ENCODE peak calls at places on chromosomes 2 and 18, in eight cellular contexts. V is neuronal stem cell; D is NCI-H1417; Q is stimulated activated CD4-positive, alpha-beta T cell treated with anti-CD3 and anti-CD28 coated beads, Interleukin-15, amount 100 ng/mL, for 1 hour; I is mucosa of descending colon; J is activated naive CD4-positive, alpha-beta T cell; M is substantia nigra; P is T-helper 2 cell. E is an unnamed sample.

GRCh38 chr2:238667008-238667407 is 180.9 kb upstream of the TWIST2 start:
- DNase-seq in V (no peak), D (no peak), Q (no peak), I (no peak), J (no peak), M (no peak), P (no peak), E (no peak)

GRCh38 chr2:230913406-230913805 is 11.6 kb downstream of the GPR55 start:
- DNase-seq in V (no peak), D (no peak), Q (no peak), I (peak), J (no peak), M (no peak), P (no peak), E (no peak)

GRCh38 chr2:235270951-235271350 is 222.9 kb upstream of the AGAP1 start:
- DNase-seq in V (no peak), D (no peak), Q (no peak), I (no peak), J (no peak), M (no peak), P (peak), E (no peak)

GRCh38 chr2:127096280-127096679 is 10.7 kb downstream of the BIN1 start:
- DNase-seq in V (no peak), D (no peak), Q (no peak), I (peak), J (no peak), M (no peak), P (no peak), E (peak)

GRCh38 chr2:29527947-29528346 is 393.4 kb downstream of the ALK start:
- DNase-seq in V (no peak), D (no peak), Q (no peak), I (no peak), J (no peak), M (no peak), P (no peak), E (no peak)

GRCh38 chr18:46291149-46291548 is 187.0 kb downstream of the HAUS1 start:
- DNase-seq in V (no peak), D (no peak), Q (no peak), I (no peak), J (no peak), M (no peak), P (no peak), E (no peak)

GRCh38 chr18:43648002-43648401 is 370.7 kb upstream of the SYT4 start:
- DNase-seq in V (no peak), D (no peak), Q (no peak), I (no peak), J (no peak), M (no peak), P (no peak), E (no peak)

GRCh38 chr2:240519396-240520142 is 38.2 kb downstream of the ANKMY1 start:
- DNase-seq in V (no peak), D (no peak), Q (no peak), I (no peak), J (no peak), M (no peak), P (no peak), E (no peak)

GRCh38 chr2:215736653-215737290 is 276.6 kb downstream of the MREG start:
- DNase-seq in V (no peak), D (no peak), Q (no peak), I (no peak), J (no peak), M (no peak), P (no peak), E (no peak)

GRCh38 chr18:36544036-36544725 is 246.7 kb downstream of the FHOD3 start:
- DNase-seq in V (no peak), D (peak), Q (no peak), I (no peak), J (no peak), M (no peak), P (no peak), E (no peak)

GRCh38 chr2:175366814-175367213 is 185.3 kb upstream of the ATP5MC3 start:
- DNase-seq in V (peak), D (peak), Q (no peak), I (no peak), J (no peak), M (peak), P (no peak), E (no peak)

GRCh38 chr2:225400060-225400511 is 576 bp downstream of the NYAP2 start:
- DNase-seq in V (peak), D (peak), Q (no peak), I (no peak), J (no peak), M (no peak), P (no peak), E (no peak)

GRCh38 chr18:48875942-48876511 is 74.7 kb downstream of the SMAD7 start:
- DNase-seq in V (no peak), D (no peak), Q (no peak), I (peak), J (no peak), M (no peak), P (no peak), E (no peak)

GRCh38 chr2:158120664-158121063 is 19.0 kb downstream of the UPP2 start:
- DNase-seq in V (no peak), D (no peak), Q (no peak), I (no peak), J (no peak), M (no peak), P (no peak), E (no peak)

GRCh38 chr2:45789317-45789716 is 137.8 kb downstream of the PRKCE start:
- DNase-seq in V (no peak), D (no peak), Q (no peak), I (no peak), J (no peak), M (no peak), P (no peak), E (no peak)

GRCh38 chr2:115234175-115234574 is 791.7 kb downstream of the DPP10 start:
- DNase-seq in V (no peak), D (no peak), Q (no peak), I (no peak), J (no peak), M (no peak), P (no peak), E (no peak)

GRCh38 chr2:178419123-178419522 is 31.9 kb downstream of the PRKRA start:
- DNase-seq in V (no peak), D (no peak), Q (no peak), I (no peak), J (no peak), M (no peak), P (no peak), E (no peak)